ENCODE peak calls at places on chromosomes 5 and 9, in eight cellular contexts. F is aorta; I is CD4-positive, alpha-beta memory T cell; P is neural progenitor cell; W is breast epithelium; H is stomach; N is heart left ventricle; M is heart right ventricle. X is an unnamed sample. For H3K27me3 and H3K4me1, the result is how much of the 10 kb centered on the place peaks cover.

GRCh38 chr5:133665571-133665970 is 53.2 kb upstream of the FSTL4 start:
- DNase-seq in F (no peak), I (no peak), P (no peak), W (no peak), H (no peak), N (no peak), M (no peak), X (no peak)

GRCh38 chr9:25678147-25678666 is at the start of gene TUSC1:
- DNase-seq in F (peak), I (no peak), P (peak), W (peak), H (peak), N (peak), M (peak), X (peak)

GRCh38 chr5:145937432-145938250 is 1.3 kb downstream of the SH3RF2 start:
- DNase-seq in F (no peak), I (no peak), P (no peak), W (no peak), H (peak), N (no peak), M (no peak), X (no peak)

GRCh38 chr9:125844611-125845010 is 97.4 kb downstream of the PBX3 start:
- DNase-seq in F (no peak), I (no peak), P (no peak), W (no peak), H (no peak), N (no peak), M (no peak), X (no peak)

GRCh38 chr5:133840168-133840567 is 128.3 kb downstream of the C5orf15 start:
- DNase-seq in F (no peak), I (no peak), P (no peak), W (no peak), H (no peak), N (no peak), M (no peak), X (no peak)

GRCh38 chr5:54608423-54609085 is 91.0 kb downstream of the SNX18 start:
- DNase-seq in F (no peak), I (no peak), P (no peak), W (no peak), H (no peak), N (no peak), M (no peak), X (no peak)

GRCh38 chr5:147226512-147226911 is 8.3 kb upstream of the STK32A start:
- DNase-seq in F (no peak), I (no peak), P (no peak), W (no peak), H (no peak), N (no peak), M (no peak), X (no peak)

GRCh38 chr9:34085581-34086500 is 37.2 kb upstream of the UBAP2 start:
- DNase-seq in F (no peak), I (no peak), P (no peak), W (no peak), H (no peak), N (no peak), M (no peak), X (no peak)

GRCh38 chr5:158451203-158451982 is 592.4 kb upstream of the CLINT1 start:
- DNase-seq in F (peak), I (no peak), P (peak), W (no peak), H (no peak), N (peak), M (no peak), X (no peak)

GRCh38 chr5:168747987-168748777 is 169.0 kb upstream of the PANK3 start:
- DNase-seq in F (no peak), I (no peak), P (peak), W (no peak), H (no peak), N (peak), M (peak), X (no peak)

GRCh38 chr9:81595887-81596558 is 93.3 kb downstream of the TLE1 start:
- DNase-seq in F (no peak), I (no peak), P (peak), W (no peak), H (no peak), N (no peak), M (no peak), X (no peak)

GRCh38 chr9:93945400-93946337 is 9.5 kb downstream of the BARX1 start:
- DNase-seq in F (no peak), I (no peak), P (peak), W (no peak), H (no peak), N (no peak), M (no peak), X (no peak)
- H3K27me3 ChIP-seq in F (under half), I (under half), P (half or more), W (half or more), H (under half), N (half or more), M (half or more), X (under half)

DNA sequence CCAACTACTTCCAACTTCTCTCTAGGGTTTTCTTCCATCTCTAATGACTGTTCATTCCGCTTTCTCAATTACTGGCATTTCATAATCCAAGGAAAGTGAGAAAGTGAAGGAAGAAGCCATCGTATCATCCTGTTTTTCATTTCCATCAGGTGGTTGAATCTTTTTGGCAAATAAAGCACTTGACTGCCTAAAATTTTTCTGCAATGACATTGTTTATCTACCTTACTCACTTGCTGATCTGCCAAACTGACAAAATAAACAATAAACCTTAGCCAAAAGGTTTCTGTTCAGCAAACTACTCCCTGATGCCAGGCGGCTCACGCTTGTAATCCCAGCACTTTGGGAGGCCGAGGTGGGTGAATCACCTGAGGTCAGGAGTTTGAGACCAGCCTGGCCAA is 18.4 kb downstream of the FNBP1 start:
- DNase-seq in F (no peak), I (no peak), P (no peak), W (no peak), H (no peak), N (no peak), M (no peak), X (no peak)
- H3K4me1 ChIP-seq in F (under half), I (half or more), P (under half), W (under half), H (half or more), N (under half), M (half or more), X (half or more)

GRCh38 chr5:172550096-172550765 is 90.8 kb upstream of the NEURL1B start:
- DNase-seq in F (peak), I (no peak), P (no peak), W (no peak), H (no peak), N (no peak), M (no peak), X (no peak)
- H3K27me3 ChIP-seq in F (under half), I (under half), P (under half), W (under half), H (under half), N (under half), M (under half), X (under half)

GRCh38 chr5:176540956-176541337 is 3.7 kb upstream of the RNF44 start:
- DNase-seq in F (no peak), I (peak), P (no peak), W (no peak), H (no peak), N (no peak), M (no peak), X (no peak)
- H3K4me1 ChIP-seq in F (under half), I (half or more), P (under half), W (under half), H (half or more), N (under half), M (under half), X (half or more)

X was measured in naive thymus-derived CD4-positive, alpha-beta T cell.